ENCODE peak calls at places on chromosomes 16 and 17, in seven cellular contexts. Y is WTC11, N is GM12878, G is A549, I is NB4, Z is endothelial cell of umbilical vein, F is HepG2. E is an unnamed sample.

GRCh38 chr16:1920727-1921155 is 2.5 kb upstream of the HS3ST6 start:
- DNase-seq in Z (peak; percentile 29), F (no peak), N (no peak), I (peak; percentile 70), Y (peak; percentile 83), G (no peak), E (no peak)

GRCh38 chr16:14302399-14303181 is 231.5 kb downstream of the MRTFB start:
- DNase-seq in Y (peak; percentile 65), F (no peak), N (no peak), G (no peak), I (peak; percentile 23), Z (peak; percentile 18), E (no peak)

GRCh38 chr17:57354669-57355068 is 98.3 kb downstream of the MSI2 start:
- DNase-seq in I (no peak), F (no peak), Z (no peak), Y (no peak), N (no peak), G (no peak), E (no peak)

GRCh38 chr17:46865100-46865499 is 13.7 kb downstream of the WNT9B start:
- DNase-seq in Z (no peak), G (no peak), Y (no peak), N (no peak), F (no peak), I (peak; percentile 59), E (no peak)

GRCh38 chr16:71645450-71645849 is 19.5 kb downstream of the MARVELD3 start:
- DNase-seq in F (peak; percentile 67), G (peak; percentile 70), Z (no peak), N (no peak), Y (no peak), I (peak; percentile 61), E (no peak)

GRCh38 chr17:13597723-13598347 is 3.9 kb downstream of the HS3ST3A1 start:
- DNase-seq in N (no peak), I (peak; percentile 74), Y (peak; percentile 19), G (peak; percentile 41), F (peak; percentile 45), Z (peak; percentile 27), E (no peak)

GRCh38 chr17:77963441-77963840 is 4.9 kb downstream of the TNRC6C start:
- DNase-seq in G (no peak), Z (peak; percentile 39), I (peak; percentile 55), Y (no peak), N (no peak), F (peak; percentile 75), E (no peak)

GRCh38 chr17:8438441-8438840 is 2.8 kb downstream of the NDEL1 start:
- DNase-seq in I (no peak), F (no peak), Y (no peak), N (no peak), G (no peak), Z (no peak), E (no peak)

GRCh38 chr17:45785373-45786193 is 1.5 kb downstream of the CRHR1 start:
- DNase-seq in Y (peak; percentile 38), Z (no peak), I (no peak), G (no peak), F (no peak), N (no peak), E (no peak)

GRCh38 chr17:14776791-14777190 is 475.9 kb downstream of the HS3ST3B1 start:
- DNase-seq in Y (no peak), Z (no peak), I (no peak), F (no peak), G (no peak), N (no peak), E (no peak)

GRCh38 chr17:45985447-45985846 is 13.6 kb upstream of the STH start:
- DNase-seq in Y (no peak), I (no peak), Z (no peak), F (no peak), G (no peak), N (no peak), E (no peak)

GRCh38 chr16:69522041-69522578 is 43.7 kb upstream of the NFAT5 start:
- DNase-seq in I (no peak), G (no peak), Z (no peak), F (no peak), N (no peak), Y (no peak), E (no peak)

GRCh38 chr17:76077582-76078110 is 1.3 kb upstream of the ZACN start:
- DNase-seq in F (no peak), I (no peak), Y (no peak), N (no peak), G (peak; percentile 54), Z (no peak), E (no peak)
- TF ChIP-seq MAX in F (no peak), I (no peak), Y (no peak), N (no peak), G (no peak), Z (no peak), E (no peak)

DNA sequence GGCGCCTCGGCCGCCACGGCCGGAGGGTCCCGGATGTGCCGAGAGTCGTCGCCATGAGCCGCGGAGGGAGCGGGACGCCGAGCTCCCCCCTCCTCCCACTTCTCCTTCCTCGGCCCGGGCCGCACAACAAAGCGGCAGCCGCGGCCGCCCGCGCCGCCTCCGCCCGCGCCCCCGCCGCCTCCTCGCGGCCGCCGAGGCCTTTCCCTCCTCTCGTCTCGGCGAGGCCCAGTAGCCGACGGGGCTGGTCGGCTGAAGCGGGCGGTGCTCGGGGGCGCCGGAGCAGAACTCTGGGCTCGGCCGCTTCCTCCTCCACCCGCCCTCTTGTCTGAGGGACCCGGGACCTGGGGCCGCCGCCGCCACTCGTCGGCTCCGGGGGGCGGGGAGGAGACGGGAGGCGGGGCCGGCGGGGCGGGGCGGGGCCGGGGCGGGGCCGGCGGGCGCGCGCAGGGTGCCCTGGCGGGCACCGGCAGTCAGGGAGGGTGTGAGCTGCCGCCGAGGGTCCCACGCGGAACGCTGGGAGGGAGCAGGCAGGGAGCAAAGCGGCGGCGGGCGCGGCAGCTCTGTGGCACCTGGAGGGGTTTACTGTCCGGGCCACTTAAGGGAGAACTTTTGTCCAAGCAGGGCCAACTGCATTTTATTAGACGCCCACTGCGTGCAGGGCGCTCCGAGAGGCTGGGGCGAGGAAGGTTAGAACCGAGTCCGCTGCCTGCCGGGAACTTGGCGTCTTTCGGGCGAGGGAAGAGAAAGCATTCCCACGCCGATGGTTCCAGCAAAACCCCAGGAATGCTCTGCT is at the start of gene SMURF2:
- DNase-seq in F (peak; percentile 56), Y (peak; percentile 74), I (peak; percentile 83), G (peak; percentile 89), N (no peak), Z (peak; percentile 68), E (peak; percentile 17)
- TF ChIP-seq MAX in F (peak; percentile 50), Y (no peak), I (no peak), G (peak; percentile 77), N (no peak), Z (no peak), E (no peak)

GRCh38 chr17:83006515-83007455 is 72.6 kb upstream of the METRNL start:
- DNase-seq in G (no peak), Z (no peak), I (no peak), F (no peak), Y (no peak), N (no peak), E (no peak)
- TF ChIP-seq MAX in G (no peak), Z (no peak), I (no peak), F (no peak), Y (no peak), N (no peak), E (no peak)

DNA sequence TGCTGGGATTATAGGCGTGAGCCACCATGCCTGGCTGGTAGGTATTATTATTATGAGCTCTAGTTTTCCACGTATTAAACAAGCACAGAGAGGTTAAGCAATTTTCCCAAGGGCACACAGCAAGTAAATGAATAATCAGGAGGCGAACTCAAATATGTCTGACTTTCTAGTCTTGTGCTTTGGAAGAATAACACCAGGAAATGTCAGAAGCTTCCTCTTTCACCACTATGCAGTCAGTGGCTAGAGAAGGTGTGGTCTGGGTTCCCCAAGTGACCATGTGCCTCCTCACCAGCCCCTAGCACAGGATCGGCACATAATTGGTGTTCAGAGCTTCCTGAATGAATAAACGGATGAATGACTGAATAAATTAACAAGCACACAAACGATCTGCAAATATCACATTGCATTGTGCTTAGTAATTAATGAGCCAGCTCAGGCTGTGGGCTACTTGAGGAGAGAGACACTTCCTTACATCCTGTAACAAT is 21.6 kb upstream of the SCNN1B start:
- DNase-seq in G (no peak), I (no peak), F (no peak), Z (no peak), Y (no peak), N (no peak), E (no peak)
- TF ChIP-seq MAX in G (no peak), I (no peak), F (no peak), Z (no peak), Y (no peak), N (no peak), E (no peak)

DNA sequence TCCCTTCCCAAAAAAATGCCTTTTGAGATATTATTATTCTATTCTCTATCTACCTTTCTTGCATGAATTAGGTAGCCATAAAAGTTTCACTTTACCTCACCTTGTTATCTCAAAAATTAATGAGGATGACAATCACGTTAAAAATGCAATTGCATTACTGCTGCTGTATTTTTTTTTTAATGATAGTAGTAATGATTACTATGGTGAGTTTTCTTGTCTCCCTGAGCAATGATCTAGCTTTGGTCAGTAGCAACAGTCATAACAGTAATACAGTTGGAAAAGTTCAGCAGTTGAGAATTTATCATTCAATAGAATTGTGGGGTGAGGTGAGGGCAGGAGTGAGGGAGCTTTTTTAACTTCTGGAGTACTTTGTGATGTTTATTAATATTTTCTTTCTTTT is at the start of gene EFCAB5:
- DNase-seq in F (no peak), I (no peak), G (no peak), Y (no peak), Z (no peak), N (no peak), E (no peak)
- TF ChIP-seq MAX in F (no peak), I (no peak), G (no peak), Y (no peak), Z (no peak), N (no peak), E (no peak)

DNA sequence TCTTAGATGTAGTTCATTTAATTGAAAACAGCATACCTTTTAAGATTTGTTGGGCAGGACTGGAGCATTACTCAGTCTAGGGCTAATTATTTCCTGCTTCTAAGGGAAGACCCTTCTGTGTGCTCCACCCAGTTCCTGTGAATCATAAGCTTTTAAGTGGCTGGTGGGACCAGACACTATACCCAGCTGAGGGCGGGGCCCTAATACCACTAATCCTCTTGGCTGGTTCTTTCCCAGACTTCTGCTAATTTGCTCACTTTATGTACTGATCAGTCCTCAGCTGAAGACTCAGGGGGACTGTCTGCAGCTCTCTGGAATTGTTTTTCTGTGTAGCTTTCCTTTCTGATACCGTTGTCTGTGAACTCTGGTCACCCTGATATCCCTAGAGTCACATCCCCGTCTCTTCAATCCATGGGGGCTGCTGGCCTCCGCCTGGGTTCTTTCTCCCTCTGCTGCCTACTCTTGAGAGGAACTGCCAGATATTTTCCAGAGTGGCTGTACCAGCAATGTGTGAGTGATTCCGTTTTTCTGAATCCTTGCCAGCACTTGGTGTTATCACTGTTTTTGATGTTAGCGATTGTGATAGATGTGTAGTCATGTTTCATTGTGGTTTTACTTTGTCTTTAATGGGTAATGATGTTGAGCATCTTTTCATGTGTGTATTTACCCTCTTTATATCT is 35.1 kb downstream of the MFSD11 start:
- DNase-seq in Y (no peak), I (peak; percentile 83), N (no peak), F (peak; percentile 59), G (no peak), Z (peak; percentile 75), E (no peak)
- TF ChIP-seq MAX in Y (no peak), I (no peak), N (no peak), F (no peak), G (no peak), Z (no peak), E (no peak)